ENCODE peak calls at places on chromosomes 2 and 18, in eight cellular contexts. K is heart left ventricle; P is HL-60; W is neural crest cell; T is psoas muscle; M is choroid plexus epithelial cell; X is CD8-positive, alpha-beta T cell; V is lower leg skin. N is an unnamed sample.
A peak's percentile ranks its signal among the peaks of the same experiment; 100 is the strongest.

GRCh38 chr18:4068552-4069158 is 386.5 kb downstream of the DLGAP1 start:
- DNase-seq in V (peak; percentile 19), M (peak; percentile 63), W (peak; percentile 45), X (peak; percentile 18), K (no peak), P (no peak), T (no peak), N (peak; percentile 62)

GRCh38 chr2:237909075-237909695 is 49.8 kb downstream of the RAMP1 start:
- DNase-seq in K (peak; percentile 27), T (no peak), M (no peak), X (no peak), P (no peak), V (no peak), W (no peak), N (no peak)

GRCh38 chr2:54667726-54668650 is 55.5 kb upstream of the EML6 start:
- DNase-seq in T (no peak), X (no peak), K (no peak), W (no peak), M (no peak), P (no peak), V (no peak), N (no peak)

GRCh38 chr2:158932246-158932645 is 36.2 kb upstream of the TANC1 start:
- DNase-seq in M (peak; percentile 35), X (no peak), V (no peak), K (no peak), P (no peak), T (no peak), W (no peak), N (no peak)

GRCh38 chr2:190755796-190756415 is 107.0 kb downstream of the NAB1 start:
- DNase-seq in K (no peak), V (no peak), P (no peak), W (no peak), M (no peak), X (no peak), T (no peak), N (no peak)

GRCh38 chr2:190781604-190782198 is 98.9 kb upstream of the GLS start:
- DNase-seq in K (no peak), W (peak; percentile 52), M (peak; percentile 86), P (peak; percentile 28), T (no peak), X (peak; percentile 39), V (no peak), N (peak; percentile 59)

GRCh38 chr2:120857931-120858330 is 122.3 kb downstream of the GLI2 start:
- DNase-seq in X (no peak), K (no peak), V (no peak), P (no peak), M (no peak), T (no peak), W (no peak), N (no peak)

GRCh38 chr2:113965644-113966043 is 75.8 kb downstream of the ACTR3 start:
- DNase-seq in W (peak; percentile 30), X (peak; percentile 19), V (no peak), K (no peak), P (peak; percentile 18), T (no peak), M (peak; percentile 68), N (peak; percentile 44)

GRCh38 chr2:20615046-20615465 is 35.8 kb downstream of the HS1BP3 start:
- DNase-seq in K (no peak), W (no peak), V (no peak), X (no peak), P (no peak), M (no peak), T (no peak), N (no peak)

GRCh38 chr2:232457121-232458011 is 1.4 kb downstream of the ALPI start:
- DNase-seq in M (no peak), X (no peak), T (no peak), W (no peak), P (no peak), K (no peak), V (no peak), N (no peak)

GRCh38 chr2:39642054-39642742 is 23.5 kb upstream of the TMEM178A start:
- DNase-seq in V (no peak), K (no peak), M (peak; percentile 63), W (peak; percentile 19), P (no peak), T (no peak), X (no peak), N (peak; percentile 86)

GRCh38 chr2:239902749-239903201 is 122.4 kb downstream of the NDUFA10 start:
- DNase-seq in T (no peak), M (no peak), X (no peak), P (no peak), V (no peak), W (no peak), K (no peak), N (no peak)

GRCh38 chr2:16335947-16336346 is 329.7 kb downstream of the CYRIA start:
- DNase-seq in K (no peak), M (no peak), T (no peak), P (no peak), X (no peak), W (no peak), V (no peak), N (no peak)

GRCh38 chr2:200466703-200467418 is 43.0 kb downstream of the KCTD18 start:
- DNase-seq in P (no peak), T (peak; percentile 52), W (no peak), M (peak; percentile 91), V (peak; percentile 45), K (no peak), X (peak; percentile 14), N (no peak)

GRCh38 chr18:10518595-10519273 is 7.1 kb upstream of the NAPG start:
- DNase-seq in P (peak; percentile 75), M (peak; percentile 55), V (peak; percentile 48), X (no peak), T (peak; percentile 28), K (peak; percentile 72), W (peak; percentile 32), N (no peak)

GRCh38 chr2:150485871-150486538 is 1.5 kb downstream of the RND3 start:
- DNase-seq in P (no peak), V (peak; percentile 79), M (peak; percentile 86), T (peak; percentile 81), W (peak; percentile 51), K (peak; percentile 87), X (no peak), N (peak; percentile 87)

GRCh38 chr18:55838841-55839240 is 250.8 kb upstream of the TCF4 start:
- DNase-seq in P (no peak), V (no peak), W (no peak), X (no peak), K (no peak), T (no peak), M (peak; percentile 66), N (peak; percentile 33)

GRCh38 chr18:24248359-24248758 is 109.5 kb downstream of the CABYR start:
- DNase-seq in X (no peak), W (no peak), M (no peak), V (no peak), K (no peak), T (no peak), P (no peak), N (no peak)

GRCh38 chr2:43443317-43443716 is 152.5 kb downstream of the THADA start:
- DNase-seq in T (no peak), W (no peak), V (no peak), P (no peak), M (no peak), K (no peak), X (no peak), N (no peak)

GRCh38 chr2:38959938-38960608 is 70.4 kb downstream of the ARHGEF33 start:
- DNase-seq in X (peak; percentile 47), P (no peak), K (peak; percentile 87), W (peak; percentile 23), V (peak; percentile 23), M (peak; percentile 88), T (peak; percentile 82), N (no peak)

GRCh38 chr2:216328347-216328746 is 43.9 kb downstream of the MARCHF4 start:
- DNase-seq in W (no peak), P (no peak), X (no peak), M (peak; percentile 68), T (no peak), V (no peak), K (no peak), N (peak; percentile 55)

GRCh38 chr2:60523987-60524386 is 29.5 kb downstream of the BCL11A start:
- DNase-seq in W (no peak), X (no peak), K (no peak), P (no peak), M (no peak), T (no peak), V (no peak), N (no peak)

DNA sequence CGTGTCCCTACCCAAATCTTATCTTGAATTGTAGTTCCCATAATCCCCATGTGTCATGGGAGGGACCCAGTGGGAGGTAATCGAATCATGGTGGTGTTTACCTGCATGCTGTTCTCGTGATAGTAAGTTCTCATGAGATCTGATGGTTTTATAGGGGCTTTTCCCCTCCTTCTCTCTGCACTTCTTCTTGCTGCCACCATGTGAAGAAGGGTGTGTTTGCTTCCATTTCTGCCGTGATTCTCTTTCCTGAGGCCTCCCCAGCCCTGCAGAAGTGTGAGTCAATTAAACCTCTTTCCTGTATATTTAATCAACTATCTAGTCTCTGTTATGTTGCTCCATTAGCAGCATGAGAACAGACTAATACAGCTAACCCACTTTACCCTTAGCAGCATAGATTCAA is 37.6 kb downstream of the CDC42EP3 start:
- DNase-seq in P (no peak), X (no peak), T (no peak), M (no peak), V (no peak), W (no peak), K (no peak), N (no peak)
- TF ChIP-seq CTCF in P (no peak), X (no peak), T (no peak), M (no peak), V (no peak), W (no peak), K (no peak), N (no peak)

DNA sequence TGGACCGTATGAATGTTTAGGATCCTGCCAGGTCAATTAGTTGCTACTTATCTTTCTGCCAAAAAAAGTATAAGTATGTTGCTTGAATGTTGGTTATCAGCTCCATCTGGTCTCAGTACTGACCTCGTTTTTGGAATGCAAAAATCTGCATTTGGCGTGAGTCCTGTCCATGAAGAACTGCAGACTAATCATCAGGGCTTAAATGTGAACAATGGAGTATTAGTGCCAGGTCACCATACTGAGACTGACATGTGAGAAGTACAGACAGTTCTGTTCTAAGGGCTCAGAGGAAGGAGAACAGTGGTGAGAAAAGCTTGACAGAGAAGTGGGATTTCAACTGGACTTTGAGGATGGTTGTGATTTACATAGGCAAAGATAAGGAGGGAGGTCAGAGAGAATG is 393.1 kb upstream of the SLC14A2 start:
- DNase-seq in V (no peak), T (no peak), P (no peak), X (no peak), K (no peak), M (no peak), W (no peak), N (no peak)
- TF ChIP-seq CTCF in V (no peak), T (no peak), P (no peak), X (no peak), K (no peak), M (no peak), W (no peak), N (no peak)

GRCh38 chr2:196431957-196432356 is 207.6 kb upstream of the CCDC150 start:
- DNase-seq in M (peak; percentile 52), K (no peak), P (no peak), T (no peak), W (peak; percentile 25), V (no peak), X (no peak), N (peak; percentile 27)
- TF ChIP-seq CTCF in M (peak; percentile 69), K (peak; percentile 30), P (no peak), T (no peak), W (peak; percentile 63), V (no peak), X (no peak), N (peak; percentile 33)

GRCh38 chr2:223837290-223838061 is at the start of gene AP1S3:
- DNase-seq in M (peak; percentile 53), T (peak; percentile 42), W (peak; percentile 50), K (peak; percentile 59), P (peak; percentile 55), X (peak; percentile 67), V (peak; percentile 35), N (peak; percentile 83)
- TF ChIP-seq CTCF in M (no peak), T (no peak), W (peak; percentile 16), K (no peak), P (no peak), X (no peak), V (no peak), N (no peak)

N was measured in MCF 10A.